ENCODE peak calls at places on chromosomes 1 and 21, in nine cellular contexts. I is prostate gland; A is lower leg skin; K is CD8-positive, alpha-beta memory T cell; M is NCI-H345; R is amniotic stem cell; B is left ventricle myocardium inferior; V is GM23338; G is HFFc6. F is an unnamed sample.

GRCh38 chr1:204296431-204296988 is 63.2 kb downstream of the PLEKHA6 start:
- DNase-seq in K (no peak), V (peak), A (peak), B (no peak), G (peak), I (no peak), M (no peak), R (peak), F (no peak)

GRCh38 chr1:88462481-88463261 is 221.4 kb upstream of the PKN2 start:
- DNase-seq in A (no peak), M (peak), V (peak), K (no peak), G (no peak), I (no peak), B (peak), R (no peak), F (peak)

GRCh38 chr1:47709302-47710074 is 271.6 kb downstream of the FOXD2 start:
- DNase-seq in B (no peak), I (no peak), M (peak), K (no peak), V (peak), R (no peak), A (no peak), G (no peak), F (peak)

GRCh38 chr21:32914424-32915070 is 111.2 kb upstream of the OLIG2 start:
- DNase-seq in V (no peak), R (no peak), I (no peak), A (no peak), K (no peak), B (no peak), M (no peak), G (no peak), F (no peak)

GRCh38 chr1:235093013-235093618 is 35.5 kb downstream of the TOMM20 start:
- DNase-seq in K (no peak), G (peak), M (peak), V (peak), R (no peak), A (peak), I (no peak), B (peak), F (peak)

GRCh38 chr1:185864889-185865288 is 130.7 kb downstream of the HMCN1 start:
- DNase-seq in G (peak), R (peak), K (no peak), I (no peak), V (no peak), M (no peak), A (no peak), B (no peak), F (no peak)

GRCh38 chr1:220755316-220755715 is 7.2 kb downstream of the MTARC2 start:
- DNase-seq in V (no peak), B (no peak), A (no peak), M (no peak), K (no peak), G (no peak), I (no peak), R (no peak), F (no peak)

GRCh38 chr1:202192770-202193613 is 607 bp upstream of the LGR6 start:
- DNase-seq in B (peak), G (peak), M (peak), I (peak), K (peak), A (peak), V (peak), R (peak), F (peak)

GRCh38 chr21:34707876-34708325 is 39.1 kb downstream of the CLIC6 start:
- DNase-seq in V (no peak), A (peak), B (no peak), I (no peak), R (no peak), M (no peak), G (no peak), K (no peak), F (no peak)

GRCh38 chr1:183023601-183024351 is 556 bp downstream of the LAMC1 start:
- DNase-seq in G (peak), R (no peak), I (peak), V (peak), M (peak), K (no peak), A (peak), B (peak), F (peak)

GRCh38 chr1:31102501-31102950 is 37.0 kb upstream of the PUM1 start:
- DNase-seq in B (peak), V (no peak), K (no peak), M (no peak), R (no peak), I (no peak), G (peak), A (no peak), F (no peak)

GRCh38 chr21:46051379-46051770 is 46.5 kb upstream of the COL6A2 start:
- DNase-seq in B (no peak), R (no peak), A (peak), I (no peak), V (no peak), G (no peak), M (no peak), K (no peak), F (no peak)

GRCh38 chr1:31755197-31755611 is 8.9 kb downstream of the ADGRB2 start:
- DNase-seq in K (no peak), A (no peak), G (peak), R (no peak), M (no peak), B (peak), V (no peak), I (no peak), F (no peak)

GRCh38 chr1:210686841-210687240 is 358.1 kb downstream of the HHAT start:
- DNase-seq in I (no peak), M (no peak), K (no peak), V (no peak), G (no peak), B (no peak), A (no peak), R (no peak), F (no peak)

GRCh38 chr1:10107985-10108663 is 75.4 kb downstream of the UBE4B start:
- DNase-seq in G (peak), V (no peak), A (no peak), M (no peak), I (no peak), B (no peak), K (no peak), R (peak), F (no peak)

GRCh38 chr1:41517039-41517438 is 32.6 kb upstream of the EDN2 start:
- DNase-seq in A (no peak), K (no peak), M (peak), B (no peak), V (no peak), I (no peak), G (no peak), R (no peak), F (no peak)